ENCODE peak calls at places on chromosomes 16 and 17, in four cellular contexts. One of them, this sample, is unnamed.

GRCh38 chr17:81701288-81702071 is 1.7 kb upstream of the MRPL12 start:
- DNase-seq in H1: no peak
- DNase-seq in K562: peak
- DNase-seq in GM12878: no peak
- DNase-seq in this sample: no peak

GRCh38 chr16:10919003-10919351 is 23.3 kb downstream of the DEXI start:
- DNase-seq in GM12878: no peak
- DNase-seq in K562: no peak
- DNase-seq in H1: no peak
- DNase-seq in this sample: no peak

GRCh38 chr17:35788504-35788998 is 6.9 kb downstream of the MMP28 start:
- DNase-seq in GM12878: no peak
- DNase-seq in K562: no peak
- DNase-seq in H1: no peak
- DNase-seq in this sample: no peak

GRCh38 chr16:56987692-56988091 is 1.7 kb upstream of the NLRC5 start:
- DNase-seq in GM12878: no peak
- DNase-seq in H1: no peak
- DNase-seq in K562: no peak
- DNase-seq in this sample: no peak

GRCh38 chr16:20726661-20727060 is 15.0 kb downstream of the THUMPD1 start:
- DNase-seq in H1: no peak
- DNase-seq in K562: no peak
- DNase-seq in GM12878: no peak
- DNase-seq in this sample: no peak

GRCh38 chr16:585351-585750 is 4.5 kb upstream of the RAB40C start:
- DNase-seq in H1: no peak
- DNase-seq in GM12878: no peak
- DNase-seq in K562: no peak
- DNase-seq in this sample: peak

GRCh38 chr16:2856061-2856670 is 1.8 kb downstream of the PRSS22 start:
- DNase-seq in H1: peak
- DNase-seq in GM12878: no peak
- DNase-seq in K562: peak
- DNase-seq in this sample: no peak

GRCh38 chr17:7944321-7944720 is 12.3 kb downstream of the CNTROB start:
- DNase-seq in K562: no peak
- DNase-seq in H1: no peak
- DNase-seq in GM12878: no peak
- DNase-seq in this sample: no peak

GRCh38 chr17:82807562-82807961 is 32.3 kb downstream of the ZNF750 start:
- DNase-seq in H1: no peak
- DNase-seq in K562: no peak
- DNase-seq in GM12878: no peak
- DNase-seq in this sample: no peak

GRCh38 chr17:80594666-80595269 is 50.1 kb downstream of the RPTOR start:
- DNase-seq in H1: no peak
- DNase-seq in GM12878: no peak
- DNase-seq in K562: no peak
- DNase-seq in this sample: no peak

GRCh38 chr16:31092330-31092729 is 2.3 kb downstream of the VKORC1 start:
- DNase-seq in K562: no peak
- DNase-seq in GM12878: no peak
- DNase-seq in H1: no peak
- DNase-seq in this sample: no peak

GRCh38 chr17:9241371-9241712 is 220.0 kb downstream of the NTN1 start:
- DNase-seq in GM12878: no peak
- DNase-seq in K562: no peak
- DNase-seq in H1: no peak
- DNase-seq in this sample: no peak

GRCh38 chr16:89737341-89738071 is 16.2 kb downstream of the ZNF276 start:
- DNase-seq in K562: no peak
- DNase-seq in H1: no peak
- DNase-seq in GM12878: no peak
- DNase-seq in this sample: no peak

GRCh38 chr17:48636177-48637018 is 10.2 kb upstream of the HOXB9 start:
- DNase-seq in K562: peak
- DNase-seq in GM12878: no peak
- DNase-seq in H1: peak
- DNase-seq in this sample: peak

GRCh38 chr17:3974138-3974687 is 10.0 kb upstream of the ATP2A3 start:
- DNase-seq in K562: peak
- DNase-seq in GM12878: no peak
- DNase-seq in H1: no peak
- DNase-seq in this sample: no peak

GRCh38 chr16:57185446-57185944 is 344 bp downstream of the PSME3IP1 start:
- DNase-seq in GM12878: no peak
- DNase-seq in H1: no peak
- DNase-seq in K562: peak
- DNase-seq in this sample: no peak

GRCh38 chr16:22092143-22092933 is at the start of gene VWA3A:
- DNase-seq in K562: no peak
- DNase-seq in GM12878: no peak
- DNase-seq in H1: peak
- DNase-seq in this sample: no peak

GRCh38 chr17:74288785-74289184 is 14.8 kb downstream of the DNAI2 start:
- DNase-seq in K562: no peak
- DNase-seq in H1: no peak
- DNase-seq in GM12878: peak
- DNase-seq in this sample: no peak

GRCh38 chr16:30903002-30903401 is 6.6 kb downstream of the CTF1 start:
- DNase-seq in H1: no peak
- DNase-seq in K562: peak
- DNase-seq in GM12878: no peak
- DNase-seq in this sample: no peak

GRCh38 chr17:76709077-76709950 is 1.5 kb downstream of the MXRA7 start:
- DNase-seq in GM12878: no peak
- DNase-seq in H1: peak
- DNase-seq in K562: peak
- DNase-seq in this sample: peak

GRCh38 chr17:50634123-50634914 is at the start of gene ABCC3:
- DNase-seq in K562: no peak
- DNase-seq in GM12878: no peak
- DNase-seq in H1: peak
- DNase-seq in this sample: peak

GRCh38 chr17:3796110-3796821 is 4.7 kb downstream of the ITGAE start:
- DNase-seq in H1: no peak
- DNase-seq in K562: no peak
- DNase-seq in GM12878: peak
- DNase-seq in this sample: no peak

GRCh38 chr17:45873728-45874127 is 20.6 kb upstream of the MAPT start:
- DNase-seq in K562: no peak
- DNase-seq in GM12878: no peak
- DNase-seq in H1: no peak
- DNase-seq in this sample: no peak

GRCh38 chr17:62163847-62164246 is 98.8 kb upstream of the MED13 start:
- DNase-seq in GM12878: no peak
- DNase-seq in H1: no peak
- DNase-seq in K562: no peak
- DNase-seq in this sample: peak

DNA sequence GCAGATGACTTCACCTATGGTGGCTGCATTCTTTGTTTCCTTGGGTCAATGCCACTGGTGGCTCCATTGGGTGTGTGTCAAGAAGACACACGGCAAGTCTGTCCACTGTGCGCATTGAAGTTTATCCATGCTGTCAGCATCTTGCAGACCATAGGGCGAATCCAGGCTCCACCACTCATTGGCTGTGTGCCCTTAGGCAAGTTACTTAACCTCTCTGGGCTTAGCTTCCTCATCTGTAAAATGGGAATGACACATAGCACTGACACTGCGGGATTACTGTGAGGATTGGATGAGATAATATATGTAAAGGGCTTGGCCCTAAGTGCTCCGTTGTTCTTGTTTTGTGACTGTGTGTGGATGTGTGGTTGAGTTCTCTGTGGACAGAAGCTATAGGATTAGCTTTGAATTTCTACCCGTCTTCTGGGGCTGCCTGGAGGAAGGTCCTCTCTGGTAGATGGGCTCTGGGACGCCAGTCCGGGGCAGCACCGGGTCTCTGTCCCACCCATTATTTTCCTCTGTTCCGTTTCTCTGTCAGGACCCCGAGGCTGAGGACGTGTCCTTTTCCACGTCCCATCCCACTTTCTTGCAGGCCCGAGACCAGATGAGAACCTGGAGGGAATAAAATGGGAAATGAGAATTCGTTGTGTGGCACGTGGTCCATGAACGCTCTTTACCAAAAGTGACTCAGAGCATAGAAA is 178.4 kb downstream of the IRF8 start:
- DNase-seq in H1: no peak
- DNase-seq in K562: no peak
- DNase-seq in GM12878: no peak
- DNase-seq in this sample: no peak
- TF ChIP-seq ATF3 in H1: no peak
- TF ChIP-seq ATF3 in K562: no peak
- TF ChIP-seq ATF3 in GM12878: no peak
- TF ChIP-seq ATF3 in this sample: no peak

GRCh38 chr17:60893475-60893874 is 215.8 kb downstream of the BCAS3 start:
- DNase-seq in H1: no peak
- DNase-seq in K562: no peak
- DNase-seq in GM12878: no peak
- DNase-seq in this sample: no peak
- TF ChIP-seq KDM1A in H1: no peak
- TF ChIP-seq KDM1A in K562: no peak
- TF ChIP-seq KDM1A in GM12878: no peak
- TF ChIP-seq KDM1A in this sample: no peak

DNA sequence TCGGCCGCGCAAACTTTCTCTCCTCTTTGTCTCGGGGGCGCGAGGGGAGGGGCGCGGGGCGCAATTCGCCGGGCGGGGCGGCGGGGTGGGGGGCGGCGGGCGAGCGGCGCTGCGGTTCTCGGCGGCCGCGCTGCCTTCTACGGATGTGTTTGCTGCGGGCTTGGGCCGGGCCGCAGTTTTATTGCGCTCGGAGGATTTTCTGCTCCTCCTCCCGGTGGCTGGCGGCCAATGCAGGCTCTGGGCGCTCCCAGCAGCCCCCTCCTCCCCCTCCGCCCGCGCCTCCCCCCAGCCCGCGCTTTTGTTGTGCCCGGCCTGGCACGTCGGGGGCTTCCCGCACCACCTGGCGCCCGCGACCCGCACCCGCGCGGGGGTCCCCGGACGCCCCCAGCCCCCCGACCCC is at the start of gene TIMP2:
- DNase-seq in GM12878: no peak
- DNase-seq in K562: peak
- DNase-seq in H1: peak
- DNase-seq in this sample: peak
- H3K4me2 ChIP-seq in GM12878: no peak
- H3K4me2 ChIP-seq in K562: no peak
- H3K4me2 ChIP-seq in H1: peak
- H3K4me2 ChIP-seq in this sample: peak

DNA sequence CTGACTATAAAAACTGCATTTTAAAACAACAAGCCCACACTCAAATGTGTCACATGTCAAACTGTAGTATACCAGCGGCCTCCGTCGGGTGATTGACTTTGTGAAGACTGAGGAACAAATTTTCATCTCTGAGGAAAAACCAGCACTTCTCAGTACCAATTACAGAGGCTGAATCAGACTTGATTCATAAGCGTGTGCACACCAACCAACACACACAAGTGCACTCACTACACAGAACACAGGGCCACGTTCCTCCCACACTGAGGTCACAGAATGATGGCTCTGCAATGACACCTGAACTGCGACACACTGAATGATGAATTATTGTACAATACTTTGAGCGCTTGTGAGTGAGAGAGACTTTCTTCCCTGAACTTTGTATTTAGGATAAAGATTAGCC is 29.6 kb downstream of the XPO6 start:
- DNase-seq in K562: no peak
- DNase-seq in GM12878: no peak
- DNase-seq in H1: no peak
- DNase-seq in this sample: no peak
- TF ChIP-seq ATF3 in K562: no peak
- TF ChIP-seq ATF3 in GM12878: no peak
- TF ChIP-seq ATF3 in H1: no peak
- TF ChIP-seq ATF3 in this sample: no peak

GRCh38 chr16:50261707-50262235 is 4.6 kb upstream of the ADCY7 start:
- DNase-seq in H1: no peak
- DNase-seq in GM12878: no peak
- DNase-seq in K562: no peak
- DNase-seq in this sample: peak
- TF ChIP-seq KDM1A in H1: no peak
- TF ChIP-seq KDM1A in GM12878: no peak
- TF ChIP-seq KDM1A in K562: no peak
- TF ChIP-seq KDM1A in this sample: no peak

GRCh38 chr16:50121278-50121677 is 31.8 kb upstream of the TENT4B start:
- DNase-seq in GM12878: peak
- DNase-seq in K562: no peak
- DNase-seq in H1: no peak
- DNase-seq in this sample: no peak

GRCh38 chr16:50123417-50123816 is 29.7 kb upstream of the TENT4B start:
- DNase-seq in K562: no peak
- DNase-seq in GM12878: no peak
- DNase-seq in H1: no peak
- DNase-seq in this sample: no peak

GRCh38 chr16:50121721-50122445 is 31.2 kb upstream of the TENT4B start:
- DNase-seq in GM12878: peak
- DNase-seq in H1: no peak
- DNase-seq in K562: no peak
- DNase-seq in this sample: no peak

GRCh38 chr16:50126183-50126582 is 26.9 kb upstream of the TENT4B start:
- DNase-seq in GM12878: no peak
- DNase-seq in K562: no peak
- DNase-seq in H1: no peak
- DNase-seq in this sample: no peak

GRCh38 chr16:50120732-50121131 is 32.4 kb upstream of the TENT4B start:
- DNase-seq in GM12878: no peak
- DNase-seq in K562: no peak
- DNase-seq in H1: no peak
- DNase-seq in this sample: no peak
- H3K4me2 ChIP-seq in GM12878: no peak
- H3K4me2 ChIP-seq in K562: no peak
- H3K4me2 ChIP-seq in H1: no peak
- H3K4me2 ChIP-seq in this sample: no peak

DNA sequence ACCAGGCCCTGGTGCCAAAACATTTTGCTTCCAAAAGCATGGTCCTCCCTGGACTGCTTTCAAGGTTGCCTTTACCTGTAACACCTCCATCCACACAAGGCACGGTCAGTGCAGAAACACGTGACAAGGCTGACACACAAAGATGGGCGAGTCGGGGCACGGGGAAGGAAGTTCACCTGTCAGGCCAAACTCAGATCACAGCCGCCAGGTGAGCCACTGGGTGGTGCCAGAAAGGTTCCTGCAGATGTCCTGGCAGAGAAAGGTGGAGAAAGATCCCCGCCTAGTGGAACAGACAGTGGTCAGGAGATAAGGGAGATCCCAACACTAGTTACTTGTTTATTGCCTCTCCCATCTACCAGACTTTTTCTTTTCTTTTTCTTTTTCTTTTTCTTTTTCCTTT is 155.3 kb downstream of the AIPL1 start:
- DNase-seq in K562: peak
- DNase-seq in H1: peak
- DNase-seq in GM12878: no peak
- DNase-seq in this sample: peak
- TF ChIP-seq ATF3 in K562: no peak
- TF ChIP-seq ATF3 in H1: no peak
- TF ChIP-seq ATF3 in GM12878: no peak
- TF ChIP-seq ATF3 in this sample: no peak